ENCODE peak calls at places on chromosomes 7 and 10, in nine cellular contexts. One of them, this sample, is unnamed.
A peak's percentile ranks its signal among the peaks of the same experiment; 100 is the strongest.

GRCh38 chr10:89535185-89536012 is at the start of gene SLC16A12:
- DNase-seq in NCI-H1694: no peak
- DNase-seq in stimulated activated CD4-positive, alpha-beta T cell treated with anti-CD3 and anti-CD28 coated beads, Interleukin-1b, Interleukin-23, amount 100 ng/mL, for 4 hours: no peak
- DNase-seq in EH: no peak
- DNase-seq in CD8-positive, alpha-beta T cell: no peak
- DNase-seq in activated T-cell treated with anti-CD3 and anti-CD28 coated beads for 48 hours: peak; percentile 2
- DNase-seq in mucosa of gallbladder: no peak
- DNase-seq in retina: peak; percentile 73
- DNase-seq in NCI-H1092: no peak
- DNase-seq in this sample: no peak

GRCh38 chr10:25017247-25017590 is 807 bp downstream of the THNSL1 start:
- DNase-seq in NCI-H1694: no peak
- DNase-seq in stimulated activated CD4-positive, alpha-beta T cell treated with anti-CD3 and anti-CD28 coated beads, Interleukin-1b, Interleukin-23, amount 100 ng/mL, for 4 hours: peak; percentile 14
- DNase-seq in EH: no peak
- DNase-seq in CD8-positive, alpha-beta T cell: peak; percentile 7
- DNase-seq in activated T-cell treated with anti-CD3 and anti-CD28 coated beads for 48 hours: peak; percentile 13
- DNase-seq in mucosa of gallbladder: peak; percentile 12
- DNase-seq in retina: no peak
- DNase-seq in NCI-H1092: peak; percentile 33
- DNase-seq in this sample: no peak

GRCh38 chr10:103895458-103896186 is 22.4 kb downstream of the STN1 start:
- DNase-seq in NCI-H1694: no peak
- DNase-seq in stimulated activated CD4-positive, alpha-beta T cell treated with anti-CD3 and anti-CD28 coated beads, Interleukin-1b, Interleukin-23, amount 100 ng/mL, for 4 hours: no peak
- DNase-seq in EH: peak; percentile 78
- DNase-seq in CD8-positive, alpha-beta T cell: no peak
- DNase-seq in activated T-cell treated with anti-CD3 and anti-CD28 coated beads for 48 hours: no peak
- DNase-seq in mucosa of gallbladder: no peak
- DNase-seq in retina: peak; percentile 53
- DNase-seq in NCI-H1092: no peak
- DNase-seq in this sample: no peak

GRCh38 chr10:4033341-4033896 is 248.4 kb upstream of the KLF6 start:
- DNase-seq in NCI-H1694: no peak
- DNase-seq in stimulated activated CD4-positive, alpha-beta T cell treated with anti-CD3 and anti-CD28 coated beads, Interleukin-1b, Interleukin-23, amount 100 ng/mL, for 4 hours: no peak
- DNase-seq in EH: peak; percentile 15
- DNase-seq in CD8-positive, alpha-beta T cell: no peak
- DNase-seq in activated T-cell treated with anti-CD3 and anti-CD28 coated beads for 48 hours: no peak
- DNase-seq in mucosa of gallbladder: no peak
- DNase-seq in retina: no peak
- DNase-seq in NCI-H1092: no peak
- DNase-seq in this sample: no peak

GRCh38 chr7:101812595-101812994 is 4.8 kb upstream of the CUX1 start:
- DNase-seq in NCI-H1694: no peak
- DNase-seq in stimulated activated CD4-positive, alpha-beta T cell treated with anti-CD3 and anti-CD28 coated beads, Interleukin-1b, Interleukin-23, amount 100 ng/mL, for 4 hours: no peak
- DNase-seq in EH: no peak
- DNase-seq in CD8-positive, alpha-beta T cell: no peak
- DNase-seq in activated T-cell treated with anti-CD3 and anti-CD28 coated beads for 48 hours: no peak
- DNase-seq in mucosa of gallbladder: no peak
- DNase-seq in retina: no peak
- DNase-seq in NCI-H1092: no peak
- DNase-seq in this sample: no peak

GRCh38 chr10:117684673-117685211 is 142.2 kb downstream of the EMX2 start:
- DNase-seq in NCI-H1694: no peak
- DNase-seq in stimulated activated CD4-positive, alpha-beta T cell treated with anti-CD3 and anti-CD28 coated beads, Interleukin-1b, Interleukin-23, amount 100 ng/mL, for 4 hours: no peak
- DNase-seq in EH: no peak
- DNase-seq in CD8-positive, alpha-beta T cell: no peak
- DNase-seq in activated T-cell treated with anti-CD3 and anti-CD28 coated beads for 48 hours: no peak
- DNase-seq in mucosa of gallbladder: no peak
- DNase-seq in retina: no peak
- DNase-seq in NCI-H1092: no peak
- DNase-seq in this sample: peak; percentile 41

GRCh38 chr10:118220346-118220745 is 121.8 kb downstream of the FAM204A start:
- DNase-seq in NCI-H1694: no peak
- DNase-seq in stimulated activated CD4-positive, alpha-beta T cell treated with anti-CD3 and anti-CD28 coated beads, Interleukin-1b, Interleukin-23, amount 100 ng/mL, for 4 hours: no peak
- DNase-seq in EH: no peak
- DNase-seq in CD8-positive, alpha-beta T cell: no peak
- DNase-seq in activated T-cell treated with anti-CD3 and anti-CD28 coated beads for 48 hours: no peak
- DNase-seq in mucosa of gallbladder: no peak
- DNase-seq in retina: no peak
- DNase-seq in NCI-H1092: no peak
- DNase-seq in this sample: no peak

GRCh38 chr10:8365935-8366911 is 311.7 kb downstream of the GATA3 start:
- DNase-seq in NCI-H1694: no peak
- DNase-seq in stimulated activated CD4-positive, alpha-beta T cell treated with anti-CD3 and anti-CD28 coated beads, Interleukin-1b, Interleukin-23, amount 100 ng/mL, for 4 hours: peak; percentile 26
- DNase-seq in EH: peak; percentile 33
- DNase-seq in CD8-positive, alpha-beta T cell: peak; percentile 26
- DNase-seq in activated T-cell treated with anti-CD3 and anti-CD28 coated beads for 48 hours: peak; percentile 45
- DNase-seq in mucosa of gallbladder: no peak
- DNase-seq in retina: no peak
- DNase-seq in NCI-H1092: no peak
- DNase-seq in this sample: no peak

GRCh38 chr10:117653170-117653515 is 110.6 kb downstream of the EMX2 start:
- DNase-seq in NCI-H1694: no peak
- DNase-seq in stimulated activated CD4-positive, alpha-beta T cell treated with anti-CD3 and anti-CD28 coated beads, Interleukin-1b, Interleukin-23, amount 100 ng/mL, for 4 hours: no peak
- DNase-seq in EH: peak; percentile 87
- DNase-seq in CD8-positive, alpha-beta T cell: no peak
- DNase-seq in activated T-cell treated with anti-CD3 and anti-CD28 coated beads for 48 hours: peak; percentile 12
- DNase-seq in mucosa of gallbladder: no peak
- DNase-seq in retina: no peak
- DNase-seq in NCI-H1092: no peak
- DNase-seq in this sample: no peak

GRCh38 chr7:55504093-55504859 is 68.0 kb downstream of the VOPP1 start:
- DNase-seq in NCI-H1694: no peak
- DNase-seq in stimulated activated CD4-positive, alpha-beta T cell treated with anti-CD3 and anti-CD28 coated beads, Interleukin-1b, Interleukin-23, amount 100 ng/mL, for 4 hours: no peak
- DNase-seq in EH: peak; percentile 79
- DNase-seq in CD8-positive, alpha-beta T cell: no peak
- DNase-seq in activated T-cell treated with anti-CD3 and anti-CD28 coated beads for 48 hours: no peak
- DNase-seq in mucosa of gallbladder: no peak
- DNase-seq in retina: no peak
- DNase-seq in NCI-H1092: peak; percentile 10
- DNase-seq in this sample: no peak

GRCh38 chr7:100983451-100984187 is 14.3 kb downstream of the MUC12 start:
- DNase-seq in NCI-H1694: no peak
- DNase-seq in stimulated activated CD4-positive, alpha-beta T cell treated with anti-CD3 and anti-CD28 coated beads, Interleukin-1b, Interleukin-23, amount 100 ng/mL, for 4 hours: no peak
- DNase-seq in EH: peak; percentile 83
- DNase-seq in CD8-positive, alpha-beta T cell: no peak
- DNase-seq in activated T-cell treated with anti-CD3 and anti-CD28 coated beads for 48 hours: no peak
- DNase-seq in mucosa of gallbladder: no peak
- DNase-seq in retina: no peak
- DNase-seq in NCI-H1092: no peak
- DNase-seq in this sample: no peak

GRCh38 chr10:42150428-42151061 is 487.8 kb downstream of the ZNF33B start:
- DNase-seq in NCI-H1694: no peak
- DNase-seq in stimulated activated CD4-positive, alpha-beta T cell treated with anti-CD3 and anti-CD28 coated beads, Interleukin-1b, Interleukin-23, amount 100 ng/mL, for 4 hours: no peak
- DNase-seq in EH: no peak
- DNase-seq in CD8-positive, alpha-beta T cell: no peak
- DNase-seq in activated T-cell treated with anti-CD3 and anti-CD28 coated beads for 48 hours: no peak
- DNase-seq in mucosa of gallbladder: no peak
- DNase-seq in retina: no peak
- DNase-seq in NCI-H1092: no peak
- DNase-seq in this sample: no peak

GRCh38 chr10:70094287-70094686 is 38.3 kb downstream of the AIFM2 start:
- DNase-seq in NCI-H1694: no peak
- DNase-seq in stimulated activated CD4-positive, alpha-beta T cell treated with anti-CD3 and anti-CD28 coated beads, Interleukin-1b, Interleukin-23, amount 100 ng/mL, for 4 hours: no peak
- DNase-seq in EH: no peak
- DNase-seq in CD8-positive, alpha-beta T cell: no peak
- DNase-seq in activated T-cell treated with anti-CD3 and anti-CD28 coated beads for 48 hours: no peak
- DNase-seq in mucosa of gallbladder: no peak
- DNase-seq in retina: no peak
- DNase-seq in NCI-H1092: no peak
- DNase-seq in this sample: no peak

GRCh38 chr10:86252573-86252972 is 114.0 kb downstream of the GRID1 start:
- DNase-seq in NCI-H1694: peak; percentile 54
- DNase-seq in stimulated activated CD4-positive, alpha-beta T cell treated with anti-CD3 and anti-CD28 coated beads, Interleukin-1b, Interleukin-23, amount 100 ng/mL, for 4 hours: no peak
- DNase-seq in EH: no peak
- DNase-seq in CD8-positive, alpha-beta T cell: no peak
- DNase-seq in activated T-cell treated with anti-CD3 and anti-CD28 coated beads for 48 hours: no peak
- DNase-seq in mucosa of gallbladder: no peak
- DNase-seq in retina: no peak
- DNase-seq in NCI-H1092: peak; percentile 12
- DNase-seq in this sample: no peak

GRCh38 chr10:108515821-108516220 is 1351.3 kb upstream of the SORCS1 start:
- DNase-seq in NCI-H1694: no peak
- DNase-seq in stimulated activated CD4-positive, alpha-beta T cell treated with anti-CD3 and anti-CD28 coated beads, Interleukin-1b, Interleukin-23, amount 100 ng/mL, for 4 hours: no peak
- DNase-seq in EH: no peak
- DNase-seq in CD8-positive, alpha-beta T cell: no peak
- DNase-seq in activated T-cell treated with anti-CD3 and anti-CD28 coated beads for 48 hours: no peak
- DNase-seq in mucosa of gallbladder: no peak
- DNase-seq in retina: no peak
- DNase-seq in NCI-H1092: no peak
- DNase-seq in this sample: no peak

GRCh38 chr7:116886550-116887156 is 24.3 kb downstream of the CAPZA2 start:
- DNase-seq in NCI-H1694: no peak
- DNase-seq in stimulated activated CD4-positive, alpha-beta T cell treated with anti-CD3 and anti-CD28 coated beads, Interleukin-1b, Interleukin-23, amount 100 ng/mL, for 4 hours: no peak
- DNase-seq in EH: no peak
- DNase-seq in CD8-positive, alpha-beta T cell: no peak
- DNase-seq in activated T-cell treated with anti-CD3 and anti-CD28 coated beads for 48 hours: no peak
- DNase-seq in mucosa of gallbladder: no peak
- DNase-seq in retina: no peak
- DNase-seq in NCI-H1092: no peak
- DNase-seq in this sample: no peak

GRCh38 chr10:126585249-126585986 is 85.1 kb downstream of the C10orf90 start:
- DNase-seq in NCI-H1694: no peak
- DNase-seq in stimulated activated CD4-positive, alpha-beta T cell treated with anti-CD3 and anti-CD28 coated beads, Interleukin-1b, Interleukin-23, amount 100 ng/mL, for 4 hours: no peak
- DNase-seq in EH: no peak
- DNase-seq in CD8-positive, alpha-beta T cell: no peak
- DNase-seq in activated T-cell treated with anti-CD3 and anti-CD28 coated beads for 48 hours: no peak
- DNase-seq in mucosa of gallbladder: no peak
- DNase-seq in retina: no peak
- DNase-seq in NCI-H1092: no peak
- DNase-seq in this sample: no peak

GRCh38 chr7:128257458-128257857 is 16.4 kb downstream of the LEP start:
- DNase-seq in NCI-H1694: no peak
- DNase-seq in stimulated activated CD4-positive, alpha-beta T cell treated with anti-CD3 and anti-CD28 coated beads, Interleukin-1b, Interleukin-23, amount 100 ng/mL, for 4 hours: no peak
- DNase-seq in EH: no peak
- DNase-seq in CD8-positive, alpha-beta T cell: no peak
- DNase-seq in activated T-cell treated with anti-CD3 and anti-CD28 coated beads for 48 hours: no peak
- DNase-seq in mucosa of gallbladder: no peak
- DNase-seq in retina: no peak
- DNase-seq in NCI-H1092: no peak
- DNase-seq in this sample: no peak

GRCh38 chr7:117427258-117427701 is at the start of gene ASZ1:
- DNase-seq in NCI-H1694: no peak
- DNase-seq in stimulated activated CD4-positive, alpha-beta T cell treated with anti-CD3 and anti-CD28 coated beads, Interleukin-1b, Interleukin-23, amount 100 ng/mL, for 4 hours: no peak
- DNase-seq in EH: no peak
- DNase-seq in CD8-positive, alpha-beta T cell: no peak
- DNase-seq in activated T-cell treated with anti-CD3 and anti-CD28 coated beads for 48 hours: no peak
- DNase-seq in mucosa of gallbladder: no peak
- DNase-seq in retina: no peak
- DNase-seq in NCI-H1092: no peak
- DNase-seq in this sample: no peak

GRCh38 chr7:27128776-27129728 is 1.5 kb downstream of the HOXA4 start:
- DNase-seq in NCI-H1694: no peak
- DNase-seq in stimulated activated CD4-positive, alpha-beta T cell treated with anti-CD3 and anti-CD28 coated beads, Interleukin-1b, Interleukin-23, amount 100 ng/mL, for 4 hours: no peak
- DNase-seq in EH: no peak
- DNase-seq in CD8-positive, alpha-beta T cell: no peak
- DNase-seq in activated T-cell treated with anti-CD3 and anti-CD28 coated beads for 48 hours: no peak
- DNase-seq in mucosa of gallbladder: no peak
- DNase-seq in retina: no peak
- DNase-seq in NCI-H1092: no peak
- DNase-seq in this sample: no peak

GRCh38 chr7:37277513-37277912 is 171.2 kb downstream of the ELMO1 start:
- DNase-seq in NCI-H1694: no peak
- DNase-seq in stimulated activated CD4-positive, alpha-beta T cell treated with anti-CD3 and anti-CD28 coated beads, Interleukin-1b, Interleukin-23, amount 100 ng/mL, for 4 hours: no peak
- DNase-seq in EH: no peak
- DNase-seq in CD8-positive, alpha-beta T cell: no peak
- DNase-seq in activated T-cell treated with anti-CD3 and anti-CD28 coated beads for 48 hours: no peak
- DNase-seq in mucosa of gallbladder: no peak
- DNase-seq in retina: no peak
- DNase-seq in NCI-H1092: no peak
- DNase-seq in this sample: no peak

GRCh38 chr10:100904903-100905302 is 7.9 kb upstream of the SLF2 start:
- DNase-seq in NCI-H1694: no peak
- DNase-seq in stimulated activated CD4-positive, alpha-beta T cell treated with anti-CD3 and anti-CD28 coated beads, Interleukin-1b, Interleukin-23, amount 100 ng/mL, for 4 hours: no peak
- DNase-seq in EH: no peak
- DNase-seq in CD8-positive, alpha-beta T cell: no peak
- DNase-seq in activated T-cell treated with anti-CD3 and anti-CD28 coated beads for 48 hours: no peak
- DNase-seq in mucosa of gallbladder: no peak
- DNase-seq in retina: no peak
- DNase-seq in NCI-H1092: no peak
- DNase-seq in this sample: no peak

GRCh38 chr10:22816298-22816653 is 101.9 kb upstream of the PIP4K2A start:
- DNase-seq in NCI-H1694: no peak
- DNase-seq in stimulated activated CD4-positive, alpha-beta T cell treated with anti-CD3 and anti-CD28 coated beads, Interleukin-1b, Interleukin-23, amount 100 ng/mL, for 4 hours: no peak
- DNase-seq in EH: peak; percentile 96
- DNase-seq in CD8-positive, alpha-beta T cell: no peak
- DNase-seq in activated T-cell treated with anti-CD3 and anti-CD28 coated beads for 48 hours: no peak
- DNase-seq in mucosa of gallbladder: no peak
- DNase-seq in retina: no peak
- DNase-seq in NCI-H1092: no peak
- DNase-seq in this sample: no peak

GRCh38 chr10:97053285-97053684 is 132.5 kb downstream of the SLIT1 start:
- DNase-seq in NCI-H1694: no peak
- DNase-seq in stimulated activated CD4-positive, alpha-beta T cell treated with anti-CD3 and anti-CD28 coated beads, Interleukin-1b, Interleukin-23, amount 100 ng/mL, for 4 hours: no peak
- DNase-seq in EH: no peak
- DNase-seq in CD8-positive, alpha-beta T cell: no peak
- DNase-seq in activated T-cell treated with anti-CD3 and anti-CD28 coated beads for 48 hours: no peak
- DNase-seq in mucosa of gallbladder: no peak
- DNase-seq in retina: no peak
- DNase-seq in NCI-H1092: peak; percentile 11
- DNase-seq in this sample: no peak

This sample was measured in lung.